ENCODE peak calls at places on chromosome 6, in four cellular contexts. P, U, G and F are unnamed samples.

GRCh38 chr6:55825402-55826051 is 49.9 kb downstream of the BMP5 start:
- DNase-seq in P (peak), U (no peak), G (no peak), F (peak)

GRCh38 chr6:11294263-11294662 is 61.8 kb upstream of the NEDD9 start:
- DNase-seq in U (no peak), P (no peak), G (no peak), F (no peak)

GRCh38 chr6:82022614-82023102 is 224.9 kb downstream of the IBTK start:
- DNase-seq in U (no peak), G (no peak), P (peak), F (peak)

GRCh38 chr6:27605401-27606342 is 132.8 kb upstream of the ZNF184 start:
- DNase-seq in U (peak), G (no peak), P (peak), F (peak)

GRCh38 chr6:132812255-132812732 is 2.1 kb upstream of the RPS12 start:
- DNase-seq in G (no peak), P (peak), U (no peak), F (peak)

GRCh38 chr6:111278738-111279137 is 191.4 kb downstream of the SLC16A10 start:
- DNase-seq in U (no peak), P (no peak), G (no peak), F (no peak)

GRCh38 chr6:157823523-157824370 is 701 bp downstream of the SNX9 start:
- DNase-seq in P (peak), U (peak), G (peak), F (peak)

GRCh38 chr6:84074988-84075781 is 41.6 kb downstream of the MRAP2 start:
- DNase-seq in U (no peak), P (peak), G (no peak), F (peak)

GRCh38 chr6:32581275-32582095 is 8.2 kb downstream of the HLA-DRB1 start:
- DNase-seq in G (no peak), P (no peak), U (no peak), F (no peak)

GRCh38 chr6:19289408-19289967 is 547.7 kb upstream of the ID4 start:
- DNase-seq in G (no peak), U (no peak), P (no peak), F (no peak)

GRCh38 chr6:80543598-80544181 is 437.2 kb downstream of the BCKDHB start:
- DNase-seq in P (peak), G (no peak), U (no peak), F (peak)

GRCh38 chr6:108961985-108962384 is 113.8 kb downstream of the ARMC2 start:
- DNase-seq in G (no peak), U (no peak), P (peak), F (peak)

GRCh38 chr6:107491791-107492674 is 2.1 kb downstream of the SOBP start:
- DNase-seq in U (no peak), P (peak), G (no peak), F (peak)

GRCh38 chr6:125789576-125790402 is 971 bp upstream of the NCOA7 start:
- DNase-seq in P (peak), G (no peak), U (peak), F (peak)